ENCODE peak calls at places on chromosomes 5 and 9, in ten cellular contexts. H is Panc1, E is endothelial cell of umbilical vein, S is hepatocyte, P is colonic mucosa, C is left lung, L is IMR-90, V is prostate gland, N is HL-60, D is heart right ventricle. K is an unnamed sample. For H3K27me3, the result is how much of the 10 kb centered on the place peaks cover.

GRCh38 chr9:131627326-131627845 is 82.1 kb downstream of the PRRT1B start:
- DNase-seq in L (peak), V (no peak), P (no peak), S (no peak), C (no peak), N (no peak), D (no peak), E (no peak), H (no peak), K (no peak)

GRCh38 chr5:38259062-38259857 is 901 bp downstream of the EGFLAM start:
- DNase-seq in S (peak), P (no peak), L (no peak), H (no peak), D (no peak), E (no peak), V (no peak), N (no peak), C (no peak), K (no peak)

GRCh38 chr9:111916234-111916645 is 19.6 kb downstream of the UGCG start:
- DNase-seq in H (no peak), S (no peak), V (no peak), C (no peak), N (no peak), L (no peak), P (no peak), E (no peak), D (no peak), K (no peak)

GRCh38 chr5:92147792-92148191 is 764.7 kb upstream of the ARRDC3 start:
- DNase-seq in S (no peak), P (no peak), H (no peak), E (no peak), D (no peak), C (no peak), L (no peak), V (no peak), N (no peak), K (no peak)

GRCh38 chr5:148768801-148769415 is 57.5 kb upstream of the ADRB2 start:
- DNase-seq in V (no peak), L (no peak), H (no peak), P (no peak), D (no peak), E (no peak), S (no peak), C (no peak), N (no peak), K (no peak)

GRCh38 chr9:71725590-71726338 is 42.5 kb downstream of the CEMIP2 start:
- DNase-seq in C (no peak), V (peak), N (no peak), H (peak), E (peak), S (peak), D (no peak), L (peak), P (no peak), K (peak)

GRCh38 chr5:148398698-148399121 is 15.0 kb downstream of the FBXO38 start:
- DNase-seq in P (no peak), S (no peak), C (no peak), H (no peak), V (no peak), D (no peak), N (no peak), E (peak), L (no peak), K (no peak)

GRCh38 chr5:57501414-57502321 is 19.1 kb upstream of the ACTBL2 start:
- DNase-seq in V (no peak), C (no peak), L (no peak), E (peak), P (no peak), S (peak), H (no peak), N (no peak), D (peak), K (no peak)

GRCh38 chr5:6875376-6875775 is 162.1 kb downstream of the TENT4A start:
- DNase-seq in C (no peak), S (peak), N (no peak), D (no peak), E (no peak), V (no peak), H (no peak), P (no peak), L (no peak), K (no peak)

GRCh38 chr5:147310059-147310704 is 75.4 kb downstream of the STK32A start:
- DNase-seq in L (peak), E (peak), H (peak), S (no peak), V (peak), C (peak), D (no peak), P (peak), N (peak), K (peak)

GRCh38 chr5:14444988-14445387 is 136.6 kb upstream of the OTULINL start:
- DNase-seq in V (no peak), E (peak), C (no peak), H (no peak), N (no peak), L (peak), D (no peak), S (no peak), P (peak), K (no peak)

GRCh38 chr5:24163091-24163490 is 481.7 kb downstream of the CDH10 start:
- DNase-seq in N (no peak), V (no peak), E (no peak), L (no peak), D (no peak), P (no peak), S (peak), H (no peak), C (no peak), K (peak)

GRCh38 chr5:120231563-120231962 is 232.5 kb upstream of the PRR16 start:
- DNase-seq in H (no peak), C (no peak), E (no peak), S (no peak), N (no peak), L (no peak), D (no peak), V (no peak), P (no peak), K (no peak)

GRCh38 chr9:99931155-99931840 is 24.8 kb downstream of the STX17 start:
- DNase-seq in H (no peak), S (no peak), L (peak), D (no peak), C (no peak), N (no peak), E (no peak), V (no peak), P (no peak), K (no peak)

GRCh38 chr5:145829708-145830361 is 5.3 kb downstream of the PRELID2 start:
- DNase-seq in S (no peak), C (no peak), P (no peak), V (no peak), D (no peak), N (no peak), L (no peak), E (peak), H (no peak), K (no peak)

GRCh38 chr5:108858959-108859358 is 111.3 kb downstream of the FER start:
- DNase-seq in N (peak), L (peak), E (peak), S (no peak), V (no peak), H (no peak), C (no peak), P (no peak), D (no peak), K (no peak)

GRCh38 chr9:18492612-18493011 is 18.7 kb downstream of the ADAMTSL1 start:
- DNase-seq in D (no peak), P (no peak), C (no peak), N (no peak), L (no peak), S (no peak), E (peak), V (no peak), H (no peak), K (no peak)

GRCh38 chr5:36724429-36725332 is 118.3 kb downstream of the SLC1A3 start:
- DNase-seq in E (no peak), H (no peak), S (no peak), L (no peak), C (peak), P (peak), V (no peak), N (peak), D (peak), K (no peak)

GRCh38 chr9:136331030-136331429 is 3.7 kb downstream of the GPSM1 start:
- DNase-seq in H (no peak), C (no peak), E (no peak), D (no peak), P (no peak), V (no peak), L (no peak), S (no peak), N (no peak), K (no peak)
- H3K27me3 ChIP-seq in H (under half), C (under half), E (under half), D (under half), P (under half), V (under half), L (under half), S (under half), N (under half), K (under half)

DNA sequence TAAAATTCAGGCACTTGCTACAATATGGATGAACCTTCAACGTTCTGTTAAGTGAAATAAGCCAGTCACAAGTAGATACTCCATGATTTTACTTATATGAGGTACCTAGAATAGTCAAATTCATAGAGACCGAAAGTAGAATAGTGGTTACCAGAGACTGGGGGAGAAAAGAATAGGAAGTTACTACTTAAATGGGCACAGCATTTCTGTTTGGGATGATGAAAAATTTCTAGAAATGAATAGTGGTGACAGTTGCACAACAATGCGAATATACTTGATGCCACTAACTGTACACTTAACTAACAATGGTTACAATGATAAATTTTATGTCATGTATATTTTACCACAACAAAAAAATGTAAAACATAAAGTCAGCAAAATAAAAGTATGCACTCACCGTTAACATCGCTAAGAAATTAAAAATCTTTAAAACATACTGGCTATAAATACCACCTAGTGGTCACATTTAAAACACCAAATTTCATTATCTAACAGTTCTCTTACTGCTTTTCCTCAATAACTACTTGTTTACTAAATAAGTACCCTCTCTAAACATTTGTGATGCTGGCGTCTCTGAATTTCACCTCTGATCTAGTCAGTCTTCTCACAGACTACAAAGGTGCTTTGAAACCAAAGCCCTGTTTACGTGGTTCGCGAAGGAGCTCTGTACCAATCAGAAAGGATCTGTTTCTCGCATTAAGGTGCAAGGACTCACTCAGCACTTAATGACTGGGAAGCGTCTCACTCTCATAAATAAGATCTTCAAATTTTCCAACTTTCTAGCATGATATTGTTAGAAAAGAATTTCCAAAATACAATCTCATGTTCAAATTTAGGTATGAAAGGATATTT is 22.7 kb downstream of the KIF3A start:
- DNase-seq in S (no peak), V (no peak), N (no peak), P (no peak), H (no peak), E (peak), L (peak), D (no peak), C (no peak), K (no peak)
- TF ChIP-seq CTCF in S (peak), V (peak), N (no peak), P (peak), H (peak), E (peak), L (peak), D (peak), C (peak), K (no peak)

GRCh38 chr5:2738156-2738699 is 13.2 kb downstream of the IRX2 start:
- DNase-seq in N (no peak), L (no peak), D (no peak), V (no peak), C (no peak), P (no peak), S (peak), E (no peak), H (no peak), K (no peak)
- H3K27me3 ChIP-seq in N (under half), L (under half), D (half or more), V (under half), C (half or more), P (half or more), S (half or more), E (under half), H (under half), K (under half)

DNA sequence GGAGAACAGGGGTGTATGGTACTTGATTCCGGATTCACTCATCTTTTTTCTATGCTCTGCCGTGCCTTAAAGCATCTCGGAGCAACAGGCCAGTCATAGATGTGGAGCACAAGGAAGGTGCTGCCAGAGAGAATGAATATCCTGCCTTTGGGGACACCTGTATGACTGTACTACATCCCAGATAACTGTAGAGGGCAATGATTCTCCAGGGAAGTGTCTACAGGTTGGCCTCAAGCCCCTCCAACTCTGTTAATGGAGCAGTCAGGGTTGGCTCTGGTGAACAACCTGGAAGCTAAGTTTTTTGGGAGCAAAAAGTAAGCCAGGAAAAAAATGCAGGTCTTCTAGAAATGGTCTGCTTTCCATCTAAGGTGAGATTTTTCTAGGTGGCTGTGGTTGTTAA is 71.0 kb downstream of the NREP start:
- DNase-seq in C (no peak), D (no peak), P (no peak), H (no peak), N (no peak), E (no peak), V (no peak), L (no peak), S (no peak), K (no peak)
- TF ChIP-seq CTCF in C (no peak), D (no peak), P (no peak), H (peak), N (no peak), E (no peak), V (no peak), L (no peak), S (peak), K (no peak)

GRCh38 chr9:113781381-113781780 is 94.7 kb upstream of the ZNF618 start:
- DNase-seq in E (no peak), D (no peak), P (no peak), S (no peak), V (no peak), C (no peak), L (no peak), N (no peak), H (no peak), K (no peak)
- H3K27me3 ChIP-seq in E (under half), D (under half), P (under half), S (under half), V (under half), C (under half), L (under half), N (under half), H (under half), K (under half)

GRCh38 chr9:93813687-93814560 is 141.2 kb downstream of the BARX1 start:
- DNase-seq in S (no peak), E (no peak), H (no peak), L (no peak), P (peak), D (no peak), C (no peak), N (no peak), V (no peak), K (no peak)
- TF ChIP-seq CTCF in S (no peak), E (no peak), H (no peak), L (no peak), P (no peak), D (no peak), C (no peak), N (no peak), V (no peak), K (no peak)

K was measured in kidney epithelial cell.